ENCODE peak calls at places on chromosomes 16 and 17, in ten cellular contexts. G is BJ; M is OCI-M1; Q is HTR-8/SVneo; P is activated T-cell treated with anti-CD3 and anti-CD28 coated beads, Interleukin-2, amount 50 U/mL, for 72 hours; B is type B pancreatic cell; U is NCI-H460; N is ELF-1; F is amniotic stem cell; A is stimulated activated CD8-positive, alpha-beta memory T cell treated with anti-CD3 and anti-CD28 coated beads, Interleukin-7, amount 100 ng/mL, for 1 hour. T is an unnamed sample.

GRCh38 chr17:66777689-66778225 is 57.2 kb upstream of the CACNG5 start:
- DNase-seq in N (peak), M (peak), G (no peak), Q (no peak), U (no peak), B (no peak), A (no peak), P (no peak), F (no peak), T (peak)

GRCh38 chr16:65120811-65121721 is 797 bp downstream of the CDH11 start:
- DNase-seq in N (peak), F (no peak), M (no peak), Q (no peak), U (no peak), B (peak), P (no peak), G (no peak), A (no peak), T (peak)

GRCh38 chr17:6654816-6655731 is 3.5 kb downstream of the C17orf100 start:
- DNase-seq in N (peak), M (no peak), Q (no peak), F (no peak), U (no peak), G (no peak), P (no peak), B (no peak), A (no peak), T (peak)

GRCh38 chr17:1108560-1108809 is 71.3 kb downstream of the ABR start:
- DNase-seq in Q (peak), B (no peak), A (no peak), N (peak), F (no peak), G (no peak), U (no peak), M (no peak), P (no peak), T (peak)

GRCh38 chr17:37359682-37360188 is 16.1 kb upstream of the C17orf78 start:
- DNase-seq in F (peak), G (no peak), B (no peak), M (no peak), P (no peak), N (no peak), U (no peak), A (no peak), Q (no peak), T (no peak)

GRCh38 chr16:66427871-66428681 is 981 bp downstream of the BEAN1 start:
- DNase-seq in B (no peak), N (peak), U (no peak), A (no peak), G (no peak), M (no peak), Q (no peak), F (no peak), P (no peak), T (peak)

GRCh38 chr16:72924487-72924886 is 123.4 kb downstream of the ZFHX3 start:
- DNase-seq in A (no peak), M (no peak), G (no peak), Q (no peak), N (no peak), U (no peak), P (no peak), F (no peak), B (no peak), T (no peak)

GRCh38 chr16:55905651-55906050 is 30.5 kb upstream of the CES5A start:
- DNase-seq in N (no peak), U (no peak), F (no peak), M (no peak), B (no peak), Q (no peak), G (no peak), P (no peak), A (no peak), T (no peak)

GRCh38 chr17:17748604-17749003 is 67.3 kb downstream of the RAI1 start:
- DNase-seq in B (no peak), A (no peak), N (no peak), P (no peak), U (no peak), M (no peak), G (no peak), Q (no peak), F (no peak), T (no peak)

GRCh38 chr16:54511181-54511731 is 224.7 kb upstream of the IRX3 start:
- DNase-seq in B (no peak), F (peak), A (no peak), G (peak), Q (no peak), M (no peak), P (no peak), U (no peak), N (no peak), T (no peak)

GRCh38 chr17:33049781-33050414 is 58.3 kb downstream of the SPACA3 start:
- DNase-seq in A (no peak), F (peak), M (peak), G (no peak), B (no peak), U (peak), Q (peak), N (peak), P (peak), T (peak)

GRCh38 chr17:73126716-73127473 is 34.4 kb upstream of the SLC39A11 start:
- DNase-seq in P (no peak), F (no peak), U (no peak), B (no peak), Q (no peak), M (no peak), G (no peak), A (no peak), N (no peak), T (no peak)

T was measured in H7.